ENCODE peak calls at places on chromosomes 1 and 21, in five cellular contexts. J is PC-3, P is foreskin keratinocyte, V is RWPE1, Q is GM12865. B is an unnamed sample.

GRCh38 chr21:43192501-43193081 is 23.8 kb downstream of the CRYAA start:
- DNase-seq in V (no peak), P (no peak), Q (no peak), J (no peak), B (no peak)

GRCh38 chr1:59316497-59317128 is 19.7 kb downstream of the FGGY start:
- DNase-seq in J (no peak), P (no peak), Q (no peak), V (no peak), B (no peak)

GRCh38 chr1:197671140-197671539 is 104.1 kb downstream of the DENND1B start:
- DNase-seq in P (no peak), Q (no peak), J (no peak), V (no peak), B (no peak)

GRCh38 chr1:216904457-216904856 is 181.2 kb upstream of the ESRRG start:
- DNase-seq in V (no peak), J (no peak), P (no peak), Q (no peak), B (no peak)

GRCh38 chr1:79295967-79296366 is 289.4 kb upstream of the ADGRL4 start:
- DNase-seq in Q (no peak), V (no peak), P (no peak), J (no peak), B (no peak)

GRCh38 chr1:179080866-179081695 is 789 bp upstream of the TOR3A start:
- DNase-seq in Q (peak), V (no peak), J (no peak), P (no peak), B (peak)

GRCh38 chr1:45340816-45341215 is 576 bp upstream of the MUTYH start:
- DNase-seq in V (no peak), J (no peak), Q (peak), P (no peak), B (no peak)

GRCh38 chr1:169601096-169601881 is 15.0 kb upstream of the F5 start:
- DNase-seq in V (peak), Q (peak), J (peak), P (no peak), B (peak)

GRCh38 chr1:108050911-108051624 is 86.1 kb upstream of the VAV3 start:
- DNase-seq in J (no peak), P (no peak), Q (no peak), V (no peak), B (no peak)

GRCh38 chr1:19232526-19232851 is 18.8 kb downstream of the EMC1 start:
- DNase-seq in J (no peak), Q (no peak), V (no peak), P (no peak), B (no peak)

GRCh38 chr1:226882631-226883409 is 12.4 kb downstream of the PSEN2 start:
- DNase-seq in J (peak), V (no peak), Q (peak), P (no peak), B (peak)

GRCh38 chr1:30964706-30965105 is 56.1 kb upstream of the SDC3 start:
- DNase-seq in V (no peak), J (no peak), P (no peak), Q (no peak), B (no peak)

GRCh38 chr1:214688891-214689290 is 85.9 kb downstream of the CENPF start:
- DNase-seq in V (no peak), Q (no peak), J (no peak), P (no peak), B (no peak)

GRCh38 chr1:109772658-109773202 is 9.0 kb upstream of the EPS8L3 start:
- DNase-seq in V (no peak), J (no peak), Q (no peak), P (no peak), B (no peak)

GRCh38 chr1:44144962-44145756 is 3.7 kb upstream of the KLF18 start:
- DNase-seq in V (no peak), P (no peak), J (no peak), Q (no peak), B (no peak)

GRCh38 chr1:231618588-231619256 is 7.9 kb upstream of the DISC1 start:
- DNase-seq in J (no peak), Q (no peak), V (no peak), P (no peak), B (no peak)

GRCh38 chr21:43865471-43866181 is 603 bp downstream of the AGPAT3 start:
- DNase-seq in P (no peak), V (peak), J (peak), Q (peak), B (peak)

GRCh38 chr1:41714613-41715389 is 203.9 kb downstream of the HIVEP3 start:
- DNase-seq in V (no peak), Q (no peak), J (no peak), P (no peak), B (no peak)

GRCh38 chr1:6162773-6163172 is 17.3 kb downstream of the CHD5 start:
- DNase-seq in P (no peak), Q (no peak), J (no peak), V (no peak), B (no peak)

GRCh38 chr1:229531326-229531725 is 23.2 kb upstream of the NUP133 start:
- DNase-seq in P (no peak), J (no peak), Q (no peak), V (no peak), B (no peak)

GRCh38 chr1:19203440-19203839 is 6.6 kb downstream of the UBR4 start:
- DNase-seq in J (peak), V (peak), P (peak), Q (no peak), B (no peak)

GRCh38 chr21:45591619-45592207 is 49.5 kb upstream of the SLC19A1 start:
- DNase-seq in J (no peak), P (no peak), Q (no peak), V (no peak), B (no peak)

GRCh38 chr1:50416553-50417453 is 6.4 kb downstream of the DMRTA2 start:
- DNase-seq in Q (no peak), P (no peak), V (no peak), J (no peak), B (peak)

GRCh38 chr1:16111771-16112557 is 38.5 kb upstream of the FAM131C start:
- DNase-seq in V (no peak), Q (no peak), J (no peak), P (peak), B (no peak)

GRCh38 chr1:53316058-53316741 is 11.7 kb downstream of the LRP8 start:
- DNase-seq in P (no peak), Q (no peak), J (no peak), V (no peak), B (no peak)

GRCh38 chr1:65459397-65459768 is 38.9 kb downstream of the LEPR start:
- DNase-seq in P (peak), J (peak), V (peak), Q (peak), B (peak)

GRCh38 chr1:150322310-150322709 is 977 bp downstream of the PRPF3 start:
- DNase-seq in P (no peak), Q (peak), V (peak), J (no peak), B (no peak)

GRCh38 chr1:161197560-161198205 is 1.2 kb downstream of the ADAMTS4 start:
- DNase-seq in Q (no peak), P (no peak), V (no peak), J (no peak), B (no peak)

GRCh38 chr1:213381572-213382084 is 330.6 kb downstream of the RPS6KC1 start:
- DNase-seq in V (no peak), P (no peak), J (no peak), Q (no peak), B (no peak)

GRCh38 chr1:86416343-86416742 is 7.6 kb upstream of the CLCA2 start:
- DNase-seq in P (peak), Q (no peak), V (peak), J (no peak), B (no peak)

GRCh38 chr1:36161656-36162531 is 5.9 kb downstream of the MAP7D1 start:
- DNase-seq in P (peak), V (peak), J (peak), Q (peak), B (peak)

GRCh38 chr1:151991663-151992344 is 1.9 kb downstream of the S100A10 start:
- DNase-seq in V (no peak), J (no peak), P (no peak), Q (no peak), B (no peak)

GRCh38 chr1:42172394-42173133 is 8.0 kb upstream of the GUCA2A start:
- DNase-seq in J (no peak), P (peak), Q (no peak), V (no peak), B (no peak)

GRCh38 chr1:170927955-170928850 is 7.1 kb upstream of the MROH9 start:
- DNase-seq in Q (no peak), V (peak), P (peak), J (peak), B (no peak)

GRCh38 chr1:15345711-15346355 is 63.9 kb upstream of the EFHD2 start:
- DNase-seq in Q (peak), P (peak), V (peak), J (no peak), B (peak)

GRCh38 chr1:76269175-76269574 is 194.6 kb downstream of the ST6GALNAC3 start:
- DNase-seq in Q (no peak), V (no peak), P (peak), J (no peak), B (no peak)

GRCh38 chr21:36092676-36093075 is 22.9 kb downstream of the CBR1 start:
- DNase-seq in P (no peak), Q (no peak), J (no peak), V (no peak), B (no peak)

GRCh38 chr1:23555949-23556640 is 3.2 kb downstream of the ID3 start:
- DNase-seq in V (peak), Q (peak), P (peak), J (peak), B (no peak)

GRCh38 chr1:64898107-64898861 is 68.1 kb downstream of the JAK1 start:
- DNase-seq in J (peak), V (peak), Q (peak), P (peak), B (peak)

DNA sequence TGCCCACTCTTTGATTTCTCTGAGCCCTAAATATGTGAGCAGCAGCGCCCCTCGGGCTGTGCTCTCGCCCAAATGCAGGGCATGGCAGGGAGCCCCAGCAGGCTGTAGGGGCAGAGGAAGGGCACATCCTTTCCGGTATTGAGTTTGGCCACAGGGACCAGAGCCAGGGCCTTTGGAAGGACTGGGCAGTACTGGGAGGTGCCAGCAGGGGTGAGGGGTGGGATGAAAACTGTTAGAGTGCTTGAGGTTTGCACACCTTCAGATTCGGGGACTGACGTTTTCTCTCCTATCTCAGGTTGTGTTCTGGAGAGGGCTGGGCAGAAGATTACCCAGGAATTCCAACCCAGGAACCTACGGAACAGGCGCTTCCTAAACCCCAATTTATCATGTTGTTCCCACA is 2.2 kb upstream of the ATP1A2 start:
- DNase-seq in P (no peak), J (no peak), Q (no peak), V (no peak), B (no peak)
- TF ChIP-seq CTCF in P (no peak), J (no peak), Q (no peak), V (no peak), B (no peak)

GRCh38 chr1:165645654-165646366 is 14.8 kb downstream of the MGST3 start:
- DNase-seq in P (no peak), Q (peak), J (peak), V (no peak), B (no peak)

GRCh38 chr1:165639821-165640623 is 9.0 kb downstream of the MGST3 start:
- DNase-seq in P (no peak), J (no peak), Q (peak), V (no peak), B (no peak)

GRCh38 chr1:165644064-165644735 is 13.2 kb downstream of the MGST3 start:
- DNase-seq in P (peak), J (peak), V (no peak), Q (no peak), B (no peak)

GRCh38 chr1:165637427-165637826 is 6.4 kb downstream of the MGST3 start:
- DNase-seq in Q (no peak), J (peak), V (no peak), P (no peak), B (no peak)

DNA sequence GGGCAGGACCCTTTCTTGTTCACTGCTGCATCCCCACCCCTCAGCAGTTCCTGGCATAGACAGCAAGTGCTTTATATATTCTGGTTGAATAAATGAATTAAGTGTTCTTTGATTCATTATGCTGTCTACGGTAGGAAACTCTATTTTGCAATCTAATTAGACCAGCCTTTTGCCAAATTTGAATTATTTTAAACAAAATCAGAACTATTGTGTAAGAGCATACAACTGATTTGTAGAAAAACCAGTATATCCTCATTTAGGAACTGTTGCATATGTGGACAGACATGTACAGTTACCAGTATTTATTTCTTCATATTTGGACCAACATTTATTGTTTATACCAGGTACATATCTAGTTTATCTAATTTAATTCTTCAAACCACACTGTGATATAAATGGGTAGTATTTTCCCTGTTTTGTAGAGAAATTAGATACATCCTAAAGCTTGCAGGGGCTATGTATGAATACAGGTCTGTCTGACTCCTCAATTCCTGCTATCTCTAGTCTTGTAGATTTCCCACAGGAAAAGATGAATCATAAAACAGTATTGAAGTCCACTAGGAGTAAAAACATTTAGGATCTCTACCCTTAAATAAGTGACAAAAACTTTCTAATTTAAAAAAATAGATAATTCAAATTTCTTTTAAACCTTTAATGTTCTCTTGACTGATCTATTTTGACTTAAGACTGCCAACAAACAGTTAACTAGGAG is 10.4 kb downstream of the MGST3 start:
- DNase-seq in Q (no peak), V (no peak), P (no peak), J (no peak), B (no peak)
- TF ChIP-seq CTCF in Q (no peak), V (no peak), P (no peak), J (no peak), B (no peak)

GRCh38 chr1:173914366-173914871 is 2.7 kb downstream of the SERPINC1 start:
- DNase-seq in P (peak), Q (peak), V (peak), J (peak), B (peak)
- TF ChIP-seq CTCF in P (peak), Q (peak), V (peak), J (peak), B (peak)

GRCh38 chr1:3077561-3077960 is 8.6 kb downstream of the PRDM16 start:
- DNase-seq in P (no peak), J (no peak), Q (no peak), V (no peak), B (no peak)
- TF ChIP-seq CTCF in P (no peak), J (no peak), Q (no peak), V (no peak), B (no peak)

GRCh38 chr21:15566692-15567091 is 163.1 kb upstream of the USP25 start:
- DNase-seq in V (no peak), P (no peak), Q (no peak), J (no peak), B (no peak)
- TF ChIP-seq CTCF in V (no peak), P (no peak), Q (no peak), J (no peak), B (no peak)

GRCh38 chr1:87473203-87473661 is 144.6 kb downstream of the LMO4 start:
- DNase-seq in V (peak), J (peak), Q (no peak), P (peak), B (no peak)

GRCh38 chr1:87478231-87478630 is 149.6 kb downstream of the LMO4 start:
- DNase-seq in V (no peak), Q (no peak), P (peak), J (peak), B (no peak)

GRCh38 chr1:87474098-87474497 is 145.4 kb downstream of the LMO4 start:
- DNase-seq in P (no peak), Q (no peak), J (no peak), V (no peak), B (no peak)

GRCh38 chr1:87472716-87473115 is 144.0 kb downstream of the LMO4 start:
- DNase-seq in Q (no peak), V (no peak), J (no peak), P (no peak), B (no peak)
- TF ChIP-seq CTCF in Q (no peak), V (no peak), J (no peak), P (no peak), B (no peak)

DNA sequence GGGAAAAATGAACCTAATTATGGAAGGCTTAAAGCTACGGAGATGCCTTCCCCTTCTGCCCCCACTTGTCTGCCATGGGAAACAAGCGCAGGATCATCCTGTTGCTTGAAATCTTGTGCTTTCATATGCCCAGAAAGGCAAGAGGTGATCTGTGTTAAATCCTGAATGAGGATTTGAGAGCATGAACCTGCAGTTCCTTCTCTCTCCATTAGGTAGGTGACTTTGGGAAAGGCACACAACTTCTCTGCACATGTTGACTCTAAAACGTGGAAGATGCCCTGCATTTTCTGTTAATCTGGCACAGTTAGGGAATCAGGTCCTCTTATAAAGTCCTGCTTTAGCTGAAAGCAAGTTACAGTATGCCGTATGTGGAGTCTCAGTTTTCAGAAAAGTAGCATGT is 46.6 kb upstream of the MTR start:
- DNase-seq in Q (no peak), J (peak), P (no peak), V (no peak), B (no peak)
- TF ChIP-seq CTCF in Q (peak), J (peak), P (peak), V (no peak), B (no peak)

GRCh38 chr1:207454046-207454964 is at the start of gene CR2:
- DNase-seq in P (no peak), V (peak), Q (peak), J (no peak), B (peak)
- TF ChIP-seq CTCF in P (peak), V (peak), Q (peak), J (peak), B (peak)